ENCODE peak calls at places on chromosomes 2 and 18, in eight cellular contexts. T is psoas muscle, Y is neural progenitor cell, E is left lung, Z is brain microvascular endothelial cell, Q is epithelial cell of esophagus, J is foreskin fibroblast, C is adrenal gland. V is an unnamed sample.

GRCh38 chr2:144519934-144520717 is at the start of gene ZEB2:
- DNase-seq in T (peak), Y (peak), E (no peak), Z (peak), Q (no peak), J (peak), C (peak), V (no peak)

GRCh38 chr2:24084386-24085375 is at the start of gene TP53I3:
- DNase-seq in T (peak), Y (peak), E (peak), Z (peak), Q (peak), J (peak), C (peak), V (peak)

GRCh38 chr18:10240276-10240675 is 214.2 kb upstream of the APCDD1 start:
- DNase-seq in T (no peak), Y (no peak), E (no peak), Z (no peak), Q (no peak), J (no peak), C (no peak), V (no peak)

GRCh38 chr2:168181825-168182224 is 65.6 kb downstream of the STK39 start:
- DNase-seq in T (no peak), Y (no peak), E (no peak), Z (no peak), Q (peak), J (no peak), C (no peak), V (no peak)

GRCh38 chr2:96102596-96103387 is 13.6 kb downstream of the ADRA2B start:
- DNase-seq in T (no peak), Y (no peak), E (peak), Z (no peak), Q (no peak), J (no peak), C (peak), V (no peak)

GRCh38 chr2:233354971-233355574 is 779 bp downstream of the DGKD start:
- DNase-seq in T (no peak), Y (peak), E (peak), Z (no peak), Q (peak), J (peak), C (peak), V (no peak)

GRCh38 chr2:106057206-106057605 is 136.9 kb downstream of the UXS1 start:
- DNase-seq in T (no peak), Y (no peak), E (no peak), Z (no peak), Q (peak), J (no peak), C (no peak), V (no peak)

GRCh38 chr2:223692227-223692947 is 90.2 kb upstream of the SCG2 start:
- DNase-seq in T (no peak), Y (peak), E (no peak), Z (peak), Q (peak), J (peak), C (peak), V (no peak)

GRCh38 chr2:174012347-174013309 is 47.5 kb upstream of the SP3 start:
- DNase-seq in T (peak), Y (peak), E (peak), Z (no peak), Q (peak), J (peak), C (peak), V (peak)

GRCh38 chr2:71721669-71722068 is 268.3 kb downstream of the DYSF start:
- DNase-seq in T (no peak), Y (no peak), E (no peak), Z (no peak), Q (no peak), J (peak), C (no peak), V (no peak)

GRCh38 chr2:69790601-69790959 is 38.9 kb upstream of the GMCL1 start:
- DNase-seq in T (no peak), Y (no peak), E (no peak), Z (no peak), Q (no peak), J (no peak), C (no peak), V (no peak)

GRCh38 chr2:69789762-69790600 is 39.5 kb upstream of the GMCL1 start:
- DNase-seq in T (no peak), Y (no peak), E (no peak), Z (peak), Q (no peak), J (no peak), C (no peak), V (no peak)

GRCh38 chr2:69786105-69786504 is 43.4 kb upstream of the GMCL1 start:
- DNase-seq in T (no peak), Y (no peak), E (no peak), Z (no peak), Q (no peak), J (no peak), C (no peak), V (no peak)

GRCh38 chr2:69789129-69789528 is 40.3 kb upstream of the GMCL1 start:
- DNase-seq in T (no peak), Y (no peak), E (no peak), Z (peak), Q (no peak), J (peak), C (peak), V (no peak)

DNA sequence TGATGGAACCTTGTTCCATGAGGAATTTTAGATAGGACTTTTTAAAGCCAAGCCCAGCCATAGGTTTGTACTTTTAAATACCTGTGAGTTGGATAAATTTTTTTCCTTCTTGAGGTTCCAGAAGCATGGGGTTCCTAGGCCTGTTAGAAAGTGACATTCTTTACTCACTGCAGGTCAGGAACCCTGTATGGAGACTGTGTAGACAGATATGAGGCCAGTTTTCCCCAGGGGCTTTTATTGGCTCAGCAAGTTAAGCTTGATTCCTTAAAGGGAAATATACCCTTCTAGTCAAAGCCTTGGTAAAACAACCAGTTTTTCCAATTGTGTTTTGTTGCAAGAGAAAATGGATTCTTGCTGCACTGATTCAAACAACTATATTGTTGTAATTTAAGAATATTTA is 38.4 kb upstream of the GMCL1 start:
- DNase-seq in T (no peak), Y (no peak), E (no peak), Z (peak), Q (no peak), J (no peak), C (no peak), V (no peak)
- TF ChIP-seq CTCF in T (no peak), Y (no peak), E (no peak), Z (no peak), Q (no peak), J (no peak), C (no peak), V (no peak)

DNA sequence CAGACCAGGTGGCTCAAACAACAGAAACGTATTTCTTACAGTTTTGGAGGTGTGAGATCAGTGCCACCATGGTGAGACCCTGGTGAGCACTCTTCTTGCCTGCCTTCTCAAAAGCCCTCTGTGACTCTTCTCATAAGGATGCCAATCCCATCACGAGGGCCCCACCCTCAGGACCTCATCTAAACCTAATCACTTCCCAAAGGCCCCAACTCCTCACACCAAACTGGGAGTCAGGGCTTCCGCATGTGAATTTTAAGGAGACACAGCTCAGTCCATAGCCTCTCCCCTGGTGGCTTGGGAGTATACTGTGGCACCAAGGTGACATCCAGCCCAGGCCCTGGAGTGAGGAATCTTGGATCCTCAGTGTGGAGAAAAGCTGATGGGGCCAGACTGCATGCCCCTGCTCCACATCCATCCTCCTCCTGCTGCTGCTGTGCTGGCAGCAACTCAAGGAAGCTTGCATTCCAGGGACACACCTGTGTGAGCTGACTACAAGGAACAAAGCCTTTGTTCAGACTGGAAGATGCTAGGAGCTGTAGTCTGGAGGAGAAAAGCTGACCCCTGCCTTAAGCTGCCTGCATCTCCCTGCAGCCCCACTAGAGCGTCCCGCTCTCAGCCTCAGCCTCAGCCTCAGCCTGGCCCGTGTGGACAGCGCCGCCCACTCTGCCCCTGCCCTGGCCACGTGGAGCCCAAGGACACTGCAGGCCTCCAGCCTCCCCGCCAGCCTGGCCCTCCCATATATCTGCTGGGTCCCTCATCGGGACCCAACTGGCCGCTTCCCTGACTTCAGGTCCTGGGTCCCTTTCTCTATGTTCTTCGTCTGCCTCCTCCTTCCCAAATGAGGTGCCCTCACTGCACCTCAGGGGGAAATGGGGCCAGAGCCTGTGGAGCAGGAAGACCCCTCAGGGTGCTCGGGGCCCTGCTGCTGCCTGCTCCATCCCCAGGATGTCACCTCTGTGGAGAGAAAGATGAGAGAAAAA is 87.8 kb upstream of the RAB6C start:
- DNase-seq in T (no peak), Y (peak), E (no peak), Z (no peak), Q (no peak), J (no peak), C (peak), V (no peak)
- TF ChIP-seq CTCF in T (no peak), Y (peak), E (no peak), Z (no peak), Q (no peak), J (no peak), C (no peak), V (no peak)

GRCh38 chr2:208315081-208315788 is 49.2 kb downstream of the PIKFYVE start:
- DNase-seq in T (peak), Y (no peak), E (no peak), Z (peak), Q (peak), J (peak), C (peak), V (peak)
- TF ChIP-seq CTCF in T (no peak), Y (no peak), E (no peak), Z (no peak), Q (no peak), J (no peak), C (no peak), V (peak)

GRCh38 chr2:12549641-12550040 is 167.1 kb upstream of the TRIB2 start:
- DNase-seq in T (no peak), Y (no peak), E (no peak), Z (peak), Q (peak), J (peak), C (no peak), V (no peak)

GRCh38 chr2:12543452-12544220 is 173.1 kb upstream of the TRIB2 start:
- DNase-seq in T (no peak), Y (no peak), E (no peak), Z (no peak), Q (no peak), J (peak), C (no peak), V (no peak)

GRCh38 chr2:12544221-12544558 is 172.5 kb upstream of the TRIB2 start:
- DNase-seq in T (no peak), Y (no peak), E (no peak), Z (no peak), Q (no peak), J (no peak), C (no peak), V (no peak)

GRCh38 chr2:12548906-12549305 is 167.8 kb upstream of the TRIB2 start:
- DNase-seq in T (no peak), Y (peak), E (no peak), Z (no peak), Q (no peak), J (peak), C (no peak), V (no peak)

GRCh38 chr2:12547771-12548170 is 169.0 kb upstream of the TRIB2 start:
- DNase-seq in T (no peak), Y (peak), E (no peak), Z (no peak), Q (no peak), J (no peak), C (no peak), V (no peak)
- TF ChIP-seq CTCF in T (no peak), Y (peak), E (no peak), Z (peak), Q (no peak), J (no peak), C (no peak), V (no peak)

DNA sequence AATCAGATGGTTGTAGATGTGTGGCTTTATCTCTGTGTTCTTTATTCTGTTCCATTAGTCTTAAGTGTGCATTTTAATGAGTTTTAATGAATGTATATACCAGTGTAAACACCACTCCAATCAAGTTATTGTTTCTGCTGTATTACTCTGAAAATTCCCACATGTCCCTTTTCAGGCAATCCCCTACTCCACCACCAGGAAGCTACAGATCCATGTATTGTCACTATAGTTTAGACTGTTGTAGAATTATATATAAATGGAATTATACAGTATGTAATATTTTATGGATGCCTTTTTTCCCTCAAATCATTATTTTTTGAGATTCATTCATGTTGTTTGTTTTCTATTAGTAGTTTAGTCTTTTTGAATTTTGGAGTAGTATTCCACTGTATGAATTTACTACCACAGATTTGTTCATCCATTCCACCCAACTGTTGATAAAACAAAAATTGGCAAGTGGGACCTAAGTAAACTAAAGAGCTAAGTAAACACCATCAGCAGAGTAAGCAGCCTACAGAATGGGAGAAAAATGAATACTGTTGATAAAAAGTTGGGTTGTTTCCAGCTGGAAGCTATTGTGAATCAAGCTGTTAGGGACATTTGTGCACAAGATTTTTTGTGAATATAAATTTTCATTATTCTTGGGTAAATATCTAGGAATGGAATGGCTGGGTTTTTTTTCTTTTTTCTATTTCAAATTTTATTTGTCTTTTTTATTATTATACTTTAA is 262.0 kb downstream of the CAMKMT start:
- DNase-seq in T (no peak), Y (no peak), E (no peak), Z (no peak), Q (no peak), J (no peak), C (no peak), V (no peak)
- TF ChIP-seq CTCF in T (no peak), Y (peak), E (no peak), Z (no peak), Q (peak), J (no peak), C (no peak), V (no peak)

DNA sequence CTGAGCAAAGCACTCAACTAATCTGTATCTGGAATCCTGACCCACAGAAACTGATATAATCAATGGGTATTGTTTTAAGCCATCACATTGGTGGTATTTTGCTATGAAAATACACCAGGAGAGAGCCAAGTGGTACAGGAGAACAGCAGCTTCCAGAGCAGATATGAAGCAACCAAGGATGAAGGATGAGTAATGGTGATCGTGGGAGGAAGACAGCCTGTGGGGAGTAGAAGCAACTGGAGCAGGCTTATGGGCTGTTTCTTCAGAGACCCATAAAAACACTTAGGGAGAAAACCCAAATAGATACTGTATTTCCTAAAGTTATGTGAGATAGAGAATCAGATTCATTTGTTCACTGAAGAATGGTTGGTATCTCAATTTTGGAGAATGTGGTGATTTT is 330.8 kb downstream of the NUP35 start:
- DNase-seq in T (no peak), Y (no peak), E (no peak), Z (no peak), Q (peak), J (no peak), C (no peak), V (no peak)
- TF ChIP-seq CTCF in T (no peak), Y (no peak), E (no peak), Z (no peak), Q (no peak), J (no peak), C (no peak), V (no peak)

DNA sequence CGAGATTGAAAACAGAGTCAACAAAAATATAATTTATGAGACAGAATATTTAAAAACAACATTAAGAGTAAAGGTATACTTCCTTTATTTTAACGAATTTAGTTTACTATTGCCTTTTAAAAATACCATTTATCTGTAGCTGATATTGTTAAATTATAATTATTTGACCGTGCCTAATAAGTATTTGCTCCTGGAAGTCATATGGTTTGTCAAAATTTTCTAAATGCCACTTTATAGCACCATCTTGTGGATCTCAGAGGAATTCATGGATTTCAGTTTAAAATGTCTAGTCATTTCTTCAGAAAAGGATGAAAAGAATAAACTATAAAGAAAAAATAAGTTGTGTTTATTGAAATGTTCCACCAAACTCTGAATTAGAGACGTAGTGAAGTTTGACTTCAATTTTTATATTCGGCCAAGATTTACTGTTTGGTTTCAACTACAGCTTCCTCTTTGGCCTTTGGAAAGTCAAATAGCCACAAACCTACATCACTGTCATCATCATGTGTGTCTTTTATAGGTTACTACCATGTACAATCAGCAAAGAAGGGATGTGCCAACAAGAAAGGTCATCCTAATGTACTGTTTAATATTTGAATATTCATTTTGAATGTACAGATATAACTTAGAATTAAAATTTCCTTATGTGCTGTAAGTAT is 10.3 kb upstream of the FTCDNL1 start:
- DNase-seq in T (no peak), Y (no peak), E (no peak), Z (no peak), Q (peak), J (peak), C (no peak), V (peak)
- TF ChIP-seq CTCF in T (peak), Y (peak), E (peak), Z (peak), Q (peak), J (peak), C (peak), V (peak)

GRCh38 chr18:67715567-67715966 is 199.0 kb upstream of the DSEL start:
- DNase-seq in T (no peak), Y (no peak), E (no peak), Z (no peak), Q (no peak), J (no peak), C (no peak), V (no peak)
- TF ChIP-seq CTCF in T (no peak), Y (no peak), E (no peak), Z (no peak), Q (no peak), J (no peak), C (no peak), V (no peak)

V was measured in GM10248.